ENCODE peak calls at places on chromosomes 5 and 9, in eight cellular contexts. One of them, this sample, is unnamed.

GRCh38 chr5:39138892-39139291 is 64.7 kb upstream of the RICTOR start:
- DNase-seq in activated CD4-positive, CD25-positive, alpha-beta regulatory T cell treated with anti-CD3 and anti-CD28 coated beads, Interleukin-2, amount 50 U/mL, for 72 hours: no peak
- DNase-seq in ascending aorta: no peak
- DNase-seq in psoas muscle: no peak
- DNase-seq in kidney glomerular epithelial cell: no peak
- DNase-seq in activated T-cell treated with anti-CD3 and anti-CD28 coated beads for 1 hour: no peak
- DNase-seq in NCI-H774: no peak
- DNase-seq in epithelial cell of proximal tubule: no peak
- DNase-seq in this sample: no peak

GRCh38 chr5:33936004-33936380 is 194 bp upstream of the RXFP3 start:
- DNase-seq in activated CD4-positive, CD25-positive, alpha-beta regulatory T cell treated with anti-CD3 and anti-CD28 coated beads, Interleukin-2, amount 50 U/mL, for 72 hours: peak; percentile 34
- DNase-seq in ascending aorta: no peak
- DNase-seq in psoas muscle: peak; percentile 54
- DNase-seq in kidney glomerular epithelial cell: peak; percentile 41
- DNase-seq in activated T-cell treated with anti-CD3 and anti-CD28 coated beads for 1 hour: peak; percentile 6
- DNase-seq in NCI-H774: peak; percentile 68
- DNase-seq in epithelial cell of proximal tubule: peak; percentile 15
- DNase-seq in this sample: no peak

GRCh38 chr5:177364159-177364962 is 6.6 kb downstream of the RGS14 start:
- DNase-seq in activated CD4-positive, CD25-positive, alpha-beta regulatory T cell treated with anti-CD3 and anti-CD28 coated beads, Interleukin-2, amount 50 U/mL, for 72 hours: no peak
- DNase-seq in ascending aorta: no peak
- DNase-seq in psoas muscle: no peak
- DNase-seq in kidney glomerular epithelial cell: no peak
- DNase-seq in activated T-cell treated with anti-CD3 and anti-CD28 coated beads for 1 hour: no peak
- DNase-seq in NCI-H774: no peak
- DNase-seq in epithelial cell of proximal tubule: no peak
- DNase-seq in this sample: no peak

GRCh38 chr5:125549322-125549871 is 803.0 kb upstream of the ZNF608 start:
- DNase-seq in activated CD4-positive, CD25-positive, alpha-beta regulatory T cell treated with anti-CD3 and anti-CD28 coated beads, Interleukin-2, amount 50 U/mL, for 72 hours: no peak
- DNase-seq in ascending aorta: no peak
- DNase-seq in psoas muscle: no peak
- DNase-seq in kidney glomerular epithelial cell: no peak
- DNase-seq in activated T-cell treated with anti-CD3 and anti-CD28 coated beads for 1 hour: no peak
- DNase-seq in NCI-H774: no peak
- DNase-seq in epithelial cell of proximal tubule: no peak
- DNase-seq in this sample: no peak

GRCh38 chr5:61394078-61394701 is 62.1 kb downstream of the ZSWIM6 start:
- DNase-seq in activated CD4-positive, CD25-positive, alpha-beta regulatory T cell treated with anti-CD3 and anti-CD28 coated beads, Interleukin-2, amount 50 U/mL, for 72 hours: no peak
- DNase-seq in ascending aorta: no peak
- DNase-seq in psoas muscle: no peak
- DNase-seq in kidney glomerular epithelial cell: no peak
- DNase-seq in activated T-cell treated with anti-CD3 and anti-CD28 coated beads for 1 hour: no peak
- DNase-seq in NCI-H774: no peak
- DNase-seq in epithelial cell of proximal tubule: no peak
- DNase-seq in this sample: no peak

GRCh38 chr5:149215478-149216042 is 56.1 kb upstream of the AFAP1L1 start:
- DNase-seq in activated CD4-positive, CD25-positive, alpha-beta regulatory T cell treated with anti-CD3 and anti-CD28 coated beads, Interleukin-2, amount 50 U/mL, for 72 hours: no peak
- DNase-seq in ascending aorta: no peak
- DNase-seq in psoas muscle: peak; percentile 51
- DNase-seq in kidney glomerular epithelial cell: no peak
- DNase-seq in activated T-cell treated with anti-CD3 and anti-CD28 coated beads for 1 hour: no peak
- DNase-seq in NCI-H774: no peak
- DNase-seq in epithelial cell of proximal tubule: no peak
- DNase-seq in this sample: no peak

GRCh38 chr9:79061766-79062165 is 510.0 kb upstream of the TLE4 start:
- DNase-seq in activated CD4-positive, CD25-positive, alpha-beta regulatory T cell treated with anti-CD3 and anti-CD28 coated beads, Interleukin-2, amount 50 U/mL, for 72 hours: no peak
- DNase-seq in ascending aorta: no peak
- DNase-seq in psoas muscle: no peak
- DNase-seq in kidney glomerular epithelial cell: no peak
- DNase-seq in activated T-cell treated with anti-CD3 and anti-CD28 coated beads for 1 hour: no peak
- DNase-seq in NCI-H774: no peak
- DNase-seq in epithelial cell of proximal tubule: no peak
- DNase-seq in this sample: no peak

GRCh38 chr9:109794361-109795012 is 14.5 kb downstream of the PALM2AKAP2 start:
- DNase-seq in activated CD4-positive, CD25-positive, alpha-beta regulatory T cell treated with anti-CD3 and anti-CD28 coated beads, Interleukin-2, amount 50 U/mL, for 72 hours: no peak
- DNase-seq in ascending aorta: no peak
- DNase-seq in psoas muscle: peak; percentile 30
- DNase-seq in kidney glomerular epithelial cell: no peak
- DNase-seq in activated T-cell treated with anti-CD3 and anti-CD28 coated beads for 1 hour: no peak
- DNase-seq in NCI-H774: no peak
- DNase-seq in epithelial cell of proximal tubule: no peak
- DNase-seq in this sample: no peak

GRCh38 chr5:112973904-112974303 is 2.7 kb upstream of the DCP2 start:
- DNase-seq in activated CD4-positive, CD25-positive, alpha-beta regulatory T cell treated with anti-CD3 and anti-CD28 coated beads, Interleukin-2, amount 50 U/mL, for 72 hours: no peak
- DNase-seq in ascending aorta: no peak
- DNase-seq in psoas muscle: no peak
- DNase-seq in kidney glomerular epithelial cell: no peak
- DNase-seq in activated T-cell treated with anti-CD3 and anti-CD28 coated beads for 1 hour: no peak
- DNase-seq in NCI-H774: no peak
- DNase-seq in epithelial cell of proximal tubule: no peak
- DNase-seq in this sample: no peak

GRCh38 chr5:33205727-33206410 is 234.9 kb upstream of the TARS1 start:
- DNase-seq in activated CD4-positive, CD25-positive, alpha-beta regulatory T cell treated with anti-CD3 and anti-CD28 coated beads, Interleukin-2, amount 50 U/mL, for 72 hours: no peak
- DNase-seq in ascending aorta: no peak
- DNase-seq in psoas muscle: no peak
- DNase-seq in kidney glomerular epithelial cell: no peak
- DNase-seq in activated T-cell treated with anti-CD3 and anti-CD28 coated beads for 1 hour: no peak
- DNase-seq in NCI-H774: no peak
- DNase-seq in epithelial cell of proximal tubule: no peak
- DNase-seq in this sample: no peak

GRCh38 chr9:114061830-114062474 is 16.1 kb downstream of the AMBP start:
- DNase-seq in activated CD4-positive, CD25-positive, alpha-beta regulatory T cell treated with anti-CD3 and anti-CD28 coated beads, Interleukin-2, amount 50 U/mL, for 72 hours: no peak
- DNase-seq in ascending aorta: no peak
- DNase-seq in psoas muscle: no peak
- DNase-seq in kidney glomerular epithelial cell: no peak
- DNase-seq in activated T-cell treated with anti-CD3 and anti-CD28 coated beads for 1 hour: no peak
- DNase-seq in NCI-H774: no peak
- DNase-seq in epithelial cell of proximal tubule: no peak
- DNase-seq in this sample: no peak